ENCODE peak calls at places on chromosomes 16 and 17, in ten cellular contexts. S is neural crest cell, B is GM19239, H is NCI-H1105, F is NCI-H1092, N is T-cell, K is posterior cingulate gyrus, T is GM20000, W is Ammon's horn, X is lower lobe of right lung. L is an unnamed sample.

GRCh38 chr17:73083432-73083831 is 9.1 kb downstream of the SLC39A11 start:
- DNase-seq in S (no peak), F (no peak), K (no peak), X (no peak), N (no peak), W (no peak), T (no peak), H (no peak), B (no peak), L (no peak)

GRCh38 chr16:3774156-3774767 is 56.9 kb upstream of the TRAP1 start:
- DNase-seq in X (no peak), W (peak), S (no peak), K (no peak), B (no peak), F (peak), T (no peak), H (no peak), N (no peak), L (no peak)

GRCh38 chr16:89288966-89289365 is 71.5 kb downstream of the ZNF778 start:
- DNase-seq in F (no peak), N (no peak), X (no peak), S (no peak), H (no peak), B (no peak), K (no peak), T (no peak), W (no peak), L (no peak)

GRCh38 chr17:47204722-47205418 is 4.3 kb upstream of the MYL4 start:
- DNase-seq in T (peak), K (no peak), B (no peak), F (no peak), H (no peak), S (no peak), N (peak), W (peak), X (no peak), L (no peak)

GRCh38 chr17:16918443-16918842 is 53.5 kb downstream of the TNFRSF13B start:
- DNase-seq in S (no peak), B (no peak), H (no peak), F (no peak), N (no peak), W (no peak), K (no peak), X (peak), T (no peak), L (no peak)

GRCh38 chr17:28053044-28053670 is 10.7 kb downstream of the NLK start:
- DNase-seq in F (no peak), B (no peak), X (no peak), S (no peak), K (no peak), H (no peak), T (no peak), N (no peak), W (no peak), L (no peak)

GRCh38 chr17:930258-930657 is 49.3 kb downstream of the NXN start:
- DNase-seq in W (no peak), F (no peak), S (no peak), B (no peak), N (no peak), T (no peak), K (no peak), H (no peak), X (no peak), L (no peak)

GRCh38 chr17:4807534-4808377 is 804 bp downstream of the PLD2 start:
- DNase-seq in N (no peak), H (no peak), X (no peak), B (no peak), T (no peak), S (no peak), K (no peak), W (no peak), F (no peak), L (no peak)

GRCh38 chr17:31830971-31831755 is 27.9 kb downstream of the COPRS start:
- DNase-seq in K (no peak), T (no peak), B (no peak), N (no peak), S (no peak), H (no peak), W (no peak), X (no peak), F (no peak), L (peak)

GRCh38 chr16:76428858-76429257 is 151.7 kb downstream of the CNTNAP4 start:
- DNase-seq in X (no peak), H (no peak), B (no peak), K (no peak), F (no peak), S (no peak), N (no peak), W (no peak), T (no peak), L (no peak)

L was measured in lung microvascular endothelial cell.